ENCODE peak calls at places on chromosomes 11 and 22, in five cellular contexts. C is K562, O is H1, B is GM12878, I is HepG2. R is an unnamed sample.

GRCh38 chr22:45014658-45015057 is 4.9 kb upstream of the PHF21B start:
- DNase-seq in C (no peak), O (no peak), B (no peak), I (no peak), R (no peak)

GRCh38 chr22:20763630-20764029 is 10.3 kb upstream of the SERPIND1 start:
- DNase-seq in C (no peak), O (no peak), B (no peak), I (no peak), R (no peak)

GRCh38 chr22:47465222-47465621 is 702.8 kb downstream of the TBC1D22A start:
- DNase-seq in C (no peak), O (no peak), B (no peak), I (no peak), R (no peak)

GRCh38 chr22:24973867-24974266 is 21.4 kb downstream of the KIAA1671 start:
- DNase-seq in C (no peak), O (no peak), B (no peak), I (no peak), R (no peak)

GRCh38 chr11:102830328-102830727 is 13.1 kb downstream of the MMP3 start:
- DNase-seq in C (no peak), O (no peak), B (no peak), I (no peak), R (no peak)

GRCh38 chr11:35391922-35392813 is 27.2 kb downstream of the SLC1A2 start:
- DNase-seq in C (peak; percentile 81), O (peak; percentile 98), B (peak; percentile 45), I (peak; percentile 60), R (peak; percentile 49)

GRCh38 chr11:48005133-48005532 is 24.8 kb downstream of the PTPRJ start:
- DNase-seq in C (no peak), O (no peak), B (no peak), I (no peak), R (no peak)

GRCh38 chr11:60959445-60959844 is 7.5 kb upstream of the SLC15A3 start:
- DNase-seq in C (no peak), O (no peak), B (no peak), I (no peak), R (no peak)

GRCh38 chr11:128522063-128522942 is 65.1 kb downstream of the ETS1 start:
- DNase-seq in C (peak; percentile 94), O (peak; percentile 87), B (peak; percentile 59), I (peak; percentile 39), R (peak; percentile 82)

GRCh38 chr22:18012528-18012927 is 11.8 kb downstream of the MICAL3 start:
- DNase-seq in C (no peak), O (no peak), B (no peak), I (no peak), R (no peak)

GRCh38 chr11:33039274-33040126 is at the start of gene TCP11L1:
- DNase-seq in C (peak; percentile 88), O (peak; percentile 88), B (peak; percentile 59), I (peak; percentile 83), R (peak; percentile 78)

GRCh38 chr11:14638561-14638960 is 5.0 kb upstream of the PDE3B start:
- DNase-seq in C (no peak), O (no peak), B (no peak), I (no peak), R (no peak)

GRCh38 chr11:14242198-14242597 is 116.8 kb downstream of the RRAS2 start:
- DNase-seq in C (no peak), O (no peak), B (no peak), I (no peak), R (no peak)

GRCh38 chr11:1199689-1200610 is 22.9 kb upstream of the MUC5B start:
- DNase-seq in C (no peak), O (no peak), B (no peak), I (no peak), R (no peak)

GRCh38 chr11:9633674-9634073 is 30.2 kb upstream of the SWAP70 start:
- DNase-seq in C (no peak), O (no peak), B (no peak), I (no peak), R (no peak)

GRCh38 chr11:29333993-29334780 is 682.6 kb downstream of the KCNA4 start:
- DNase-seq in C (no peak), O (no peak), B (peak; percentile 31), I (peak; percentile 32), R (peak; percentile 29)

GRCh38 chr11:1116666-1117390 is 40.9 kb upstream of the MUC5AC start:
- DNase-seq in C (no peak), O (no peak), B (no peak), I (no peak), R (no peak)

GRCh38 chr11:66619080-66619554 is 2.7 kb downstream of the RBM14 start:
- DNase-seq in C (no peak), O (no peak), B (no peak), I (no peak), R (no peak)

GRCh38 chr11:122910775-122911174 is 28.2 kb downstream of the JHY start:
- DNase-seq in C (no peak), O (no peak), B (no peak), I (peak; percentile 5), R (peak; percentile 8)

DNA sequence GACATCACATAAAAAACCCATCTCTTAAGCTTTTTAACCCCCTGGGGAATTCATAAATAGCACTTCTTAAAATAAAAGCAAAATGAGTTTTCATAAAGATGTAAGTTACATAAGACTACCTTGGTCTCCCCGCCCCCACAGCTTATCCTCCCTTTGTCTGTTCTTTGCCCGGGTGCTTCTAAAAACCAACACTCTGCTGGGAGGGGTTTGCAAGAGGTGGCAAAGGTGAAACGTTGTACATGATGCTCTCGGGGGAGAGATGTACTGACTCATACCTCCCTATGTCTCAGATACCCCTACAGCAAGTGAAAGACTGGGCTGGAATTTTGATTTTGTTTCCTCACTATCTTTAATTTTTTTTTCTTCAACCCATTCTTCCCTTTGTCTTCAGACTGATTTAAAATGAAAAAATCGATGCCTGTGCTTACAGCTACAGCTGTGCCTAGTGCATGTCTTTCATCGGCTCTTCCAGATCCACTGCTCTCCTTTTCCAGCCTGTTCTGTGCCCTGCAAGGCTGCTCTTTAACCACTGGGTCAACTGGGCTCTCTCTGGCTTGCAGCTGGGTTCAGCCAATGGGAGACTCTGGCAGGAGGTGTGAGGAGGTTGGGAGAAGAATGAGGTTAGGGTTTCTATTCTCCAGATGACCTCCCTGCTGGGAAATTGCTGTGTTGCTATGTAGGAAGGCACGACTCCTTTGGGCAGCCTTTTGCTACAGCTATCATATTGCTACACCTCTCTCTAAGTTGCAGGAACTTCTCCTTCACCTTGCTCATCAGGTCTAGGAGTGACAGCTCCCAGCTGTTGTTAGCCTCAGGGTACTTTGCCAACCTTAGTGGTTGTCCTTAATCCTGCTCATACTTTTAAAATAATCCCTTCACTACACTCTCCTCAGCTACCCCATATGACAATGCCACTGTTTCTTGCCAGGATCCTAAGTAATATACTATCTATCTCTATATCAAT is 266.5 kb downstream of the TENM4 start:
- DNase-seq in C (no peak), O (peak; percentile 50), B (no peak), I (no peak), R (no peak)
- TF ChIP-seq YY1 in C (no peak), O (no peak), B (no peak), I (no peak), R (no peak)

DNA sequence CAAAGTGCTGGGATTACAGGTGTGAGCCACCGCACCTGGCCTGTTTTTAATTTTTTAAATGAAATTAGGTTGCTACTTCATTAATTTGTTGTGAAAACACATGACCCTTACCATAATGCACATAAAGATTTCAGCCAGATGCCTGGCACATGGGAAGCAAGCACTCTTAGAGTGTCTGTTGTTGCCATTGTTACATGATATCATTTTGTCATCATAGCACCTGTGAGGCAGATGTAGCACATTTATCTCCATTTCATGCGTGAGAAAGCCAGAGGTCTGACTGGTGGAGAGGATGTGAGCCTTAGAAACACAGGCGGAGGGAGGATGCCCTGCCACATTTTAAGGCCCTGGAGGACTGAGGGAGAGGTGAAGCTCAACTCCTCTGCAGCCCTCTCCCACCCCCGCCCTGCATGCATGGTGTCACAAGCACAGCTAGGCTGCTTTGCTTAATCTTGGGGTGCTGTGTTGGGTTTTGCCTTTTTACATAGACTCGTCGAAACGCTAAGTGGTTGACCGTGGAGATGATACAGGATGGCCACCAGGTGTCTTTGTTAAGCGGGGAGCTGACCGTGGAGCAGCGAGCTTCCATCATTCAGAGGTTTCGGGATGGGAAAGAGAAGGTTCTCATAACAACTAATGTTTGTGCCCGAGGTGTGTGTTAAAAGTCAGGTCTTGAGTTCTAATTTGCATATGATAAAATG is 14.0 kb downstream of the DDX25 start:
- DNase-seq in C (no peak), O (no peak), B (no peak), I (no peak), R (no peak)
- TF ChIP-seq SP1 in C (no peak), O (no peak), B (no peak), I (no peak), R (no peak)

DNA sequence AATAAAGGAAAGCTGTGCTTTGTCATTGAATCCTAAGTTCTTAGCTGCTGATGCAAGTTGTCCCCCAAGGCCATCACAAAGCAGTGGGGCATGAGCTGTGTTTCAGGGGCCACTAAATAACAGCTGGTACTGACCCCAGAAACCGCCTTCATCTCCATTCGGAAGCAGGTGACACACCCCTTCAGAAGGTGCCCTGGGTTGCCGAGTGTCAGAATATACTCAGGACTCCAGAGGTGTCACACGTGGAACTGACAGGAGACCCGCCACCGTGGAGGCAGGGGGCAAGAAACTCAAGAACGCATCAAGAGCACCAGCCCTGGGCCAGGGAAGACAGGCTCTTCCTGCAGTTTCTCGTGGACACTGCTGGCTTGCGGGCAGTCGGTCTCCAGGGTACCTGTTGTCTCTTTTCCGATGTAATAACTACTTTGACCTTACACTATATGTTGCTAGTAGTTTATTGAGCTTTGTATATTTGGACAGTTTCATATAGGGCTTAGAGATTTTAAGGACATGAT is 41.5 kb downstream of the PPP2R1B start:
- DNase-seq in C (no peak), O (no peak), B (no peak), I (no peak), R (no peak)
- TF ChIP-seq YY1 in C (no peak), O (no peak), B (no peak), I (no peak), R (no peak)

GRCh38 chr22:35743466-35743865 is 25.8 kb downstream of the APOL5 start:
- DNase-seq in C (no peak), O (no peak), B (no peak), I (no peak), R (no peak)

GRCh38 chr22:35742342-35743100 is 24.8 kb downstream of the APOL5 start:
- DNase-seq in C (peak; percentile 54), O (no peak), B (no peak), I (no peak), R (peak; percentile 73)

GRCh38 chr22:35739642-35740041 is 22.0 kb downstream of the APOL5 start:
- DNase-seq in C (no peak), O (no peak), B (no peak), I (peak; percentile 18), R (no peak)

GRCh38 chr22:35739076-35739475 is 21.4 kb downstream of the APOL5 start:
- DNase-seq in C (no peak), O (no peak), B (no peak), I (no peak), R (no peak)

DNA sequence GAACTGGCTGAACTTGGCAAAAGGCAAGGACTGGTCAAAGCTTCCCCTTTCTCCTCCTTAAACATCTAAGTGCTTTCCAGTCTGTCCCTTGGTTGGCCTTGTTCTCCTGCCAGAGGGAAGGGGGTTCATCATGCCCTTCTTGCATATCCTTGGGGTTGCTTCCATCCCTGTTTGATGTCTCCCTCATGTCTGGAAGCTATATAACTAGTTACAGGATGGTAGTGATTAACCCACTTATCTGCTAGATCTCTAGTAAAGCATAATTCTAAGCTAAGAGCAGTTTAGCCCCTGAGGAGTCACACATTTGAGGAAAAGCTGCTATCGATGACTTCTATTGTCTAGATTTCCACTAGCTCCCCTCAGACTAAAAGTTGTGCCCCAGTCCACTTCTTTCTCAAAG is 22.9 kb downstream of the APOL5 start:
- DNase-seq in C (no peak), O (no peak), B (no peak), I (no peak), R (no peak)
- TF ChIP-seq SP1 in C (no peak), O (no peak), B (no peak), I (no peak), R (no peak)